ENCODE peak calls at places on chromosomes 5 and 9, in eight cellular contexts. M is K562, T is GM12891, O is transverse colon, W is HCT116, E is GM12892, B is GM12878, A is spleen. I is an unnamed sample.

GRCh38 chr5:154712518-154713437 is 42.4 kb upstream of the LARP1 start:
- DNase-seq in M (no peak), O (peak), E (no peak), T (no peak), W (peak), B (no peak), A (no peak), I (peak)

GRCh38 chr9:20552874-20553624 is 69.2 kb downstream of the MLLT3 start:
- DNase-seq in A (no peak), B (peak), W (no peak), O (no peak), E (no peak), T (no peak), M (no peak), I (no peak)

GRCh38 chr9:134317431-134318414 is 8.5 kb upstream of the RXRA start:
- DNase-seq in E (no peak), A (peak), B (no peak), W (no peak), T (no peak), M (no peak), O (no peak), I (peak)

GRCh38 chr5:176629853-176630680 is at the start of the genes EIF4E1B and SNCB:
- DNase-seq in B (no peak), A (peak), E (peak), W (no peak), M (peak), T (peak), O (no peak), I (no peak)

GRCh38 chr9:137028281-137029057 is 432 bp upstream of the ABCA2 start:
- DNase-seq in B (no peak), E (peak), O (peak), A (peak), W (no peak), M (peak), T (peak), I (no peak)

GRCh38 chr9:127883959-127884358 is 6.5 kb upstream of the AK1 start:
- DNase-seq in A (no peak), O (no peak), M (no peak), W (no peak), E (no peak), T (no peak), B (no peak), I (no peak)

GRCh38 chr5:126888180-126888579 is 111.2 kb downstream of the LMNB1 start:
- DNase-seq in A (no peak), E (no peak), B (no peak), O (no peak), M (no peak), T (no peak), W (no peak), I (no peak)

GRCh38 chr9:81393985-81394811 is 295.1 kb downstream of the TLE1 start:
- DNase-seq in M (no peak), W (no peak), T (no peak), O (no peak), A (no peak), E (no peak), B (no peak), I (peak)

GRCh38 chr9:135156525-135157510 is 69.3 kb downstream of the OLFM1 start:
- DNase-seq in B (no peak), O (peak), E (peak), A (no peak), W (peak), M (peak), T (no peak), I (no peak)

GRCh38 chr5:40736103-40736875 is 19.5 kb downstream of the TTC33 start:
- DNase-seq in E (no peak), B (peak), O (no peak), T (no peak), A (no peak), W (peak), M (peak), I (no peak)

GRCh38 chr5:55593115-55593472 is 58.3 kb upstream of the PLPP1 start:
- DNase-seq in E (no peak), W (no peak), T (no peak), M (no peak), A (no peak), B (no peak), O (no peak), I (no peak)

GRCh38 chr9:132610661-132611060 is 28.3 kb downstream of the BARHL1 start:
- DNase-seq in T (no peak), M (no peak), A (no peak), B (no peak), W (no peak), O (no peak), E (no peak), I (no peak)

GRCh38 chr5:138470322-138471285 is 5.3 kb downstream of the EGR1 start:
- DNase-seq in B (no peak), W (peak), O (peak), T (no peak), E (no peak), M (no peak), A (no peak), I (no peak)

GRCh38 chr5:33162057-33162456 is 278.7 kb upstream of the TARS1 start:
- DNase-seq in M (no peak), T (no peak), O (no peak), A (no peak), W (no peak), B (no peak), E (no peak), I (no peak)

GRCh38 chr9:88476491-88477271 is 58.3 kb upstream of the NXNL2 start:
- DNase-seq in M (no peak), E (no peak), A (no peak), B (peak), W (no peak), O (no peak), T (no peak), I (no peak)

GRCh38 chr5:77168884-77169254 is 41.6 kb upstream of the PDE8B start:
- DNase-seq in M (peak), W (no peak), B (no peak), O (peak), T (no peak), E (no peak), A (no peak), I (no peak)

GRCh38 chr9:123353041-123353440 is 3.0 kb upstream of the CRB2 start:
- DNase-seq in A (no peak), O (no peak), T (no peak), W (no peak), E (no peak), B (no peak), M (no peak), I (no peak)

GRCh38 chr5:206406-206805 is 11.5 kb downstream of the CCDC127 start:
- DNase-seq in M (peak), T (peak), B (no peak), E (no peak), A (no peak), O (no peak), W (no peak), I (no peak)

GRCh38 chr5:81825237-81825636 is 74.3 kb upstream of the SSBP2 start:
- DNase-seq in E (no peak), M (no peak), O (peak), T (no peak), B (no peak), W (no peak), A (no peak), I (peak)

GRCh38 chr9:137787376-137787775 is 90.2 kb upstream of the CACNA1B start:
- DNase-seq in W (no peak), A (no peak), E (no peak), O (no peak), B (no peak), T (no peak), M (no peak), I (peak)

GRCh38 chr5:15267966-15268365 is 232.0 kb upstream of the FBXL7 start:
- DNase-seq in T (no peak), E (no peak), M (no peak), A (no peak), B (no peak), W (no peak), O (no peak), I (no peak)

GRCh38 chr5:57405984-57406383 is 76.6 kb downstream of the ACTBL2 start:
- DNase-seq in B (no peak), A (no peak), M (no peak), E (no peak), O (no peak), W (no peak), T (no peak), I (no peak)

GRCh38 chr5:151123897-151124751 is 33.5 kb downstream of the ANXA6 start:
- DNase-seq in M (no peak), O (peak), W (no peak), B (peak), E (peak), T (peak), A (peak), I (peak)

GRCh38 chr9:33903157-33903780 is 86.3 kb downstream of the UBE2R2 start:
- DNase-seq in W (no peak), A (no peak), B (no peak), O (no peak), T (no peak), M (no peak), E (no peak), I (no peak)

GRCh38 chr5:71483355-71483754 is 27.9 kb downstream of the BDP1 start:
- DNase-seq in A (no peak), E (no peak), O (no peak), W (peak), T (no peak), B (no peak), M (no peak), I (no peak)

GRCh38 chr5:132456553-132457361 is 33.8 kb downstream of the IRF1 start:
- DNase-seq in O (peak), A (peak), T (no peak), M (no peak), W (no peak), B (peak), E (no peak), I (no peak)

GRCh38 chr5:175678074-175678473 is 20.2 kb downstream of the HRH2 start:
- DNase-seq in B (no peak), A (no peak), W (no peak), O (no peak), M (no peak), T (no peak), E (no peak), I (no peak)

GRCh38 chr5:122726990-122727616 is 47.8 kb upstream of the SNX2 start:
- DNase-seq in E (no peak), M (no peak), B (peak), A (no peak), T (no peak), W (peak), O (no peak), I (no peak)

GRCh38 chr9:121288874-121289553 is 21.1 kb downstream of the GSN start:
- DNase-seq in B (no peak), T (no peak), O (peak), E (no peak), A (peak), M (no peak), W (no peak), I (peak)

GRCh38 chr9:97557606-97558095 is 56.2 kb downstream of the TMOD1 start:
- DNase-seq in W (no peak), M (no peak), A (peak), B (no peak), O (peak), T (no peak), E (no peak), I (peak)

GRCh38 chr9:131872006-131872405 is 132.1 kb upstream of the RAPGEF1 start:
- DNase-seq in O (no peak), A (peak), B (no peak), W (no peak), E (no peak), T (no peak), M (peak), I (no peak)

GRCh38 chr5:127031147-127031862 is 947 bp upstream of the MARCHF3 start:
- DNase-seq in T (peak), E (peak), W (no peak), O (no peak), B (no peak), M (no peak), A (peak), I (no peak)

GRCh38 chr9:35553670-35554543 is 51.2 kb upstream of the TESK1 start:
- DNase-seq in W (peak), O (peak), E (no peak), A (no peak), M (peak), T (peak), B (peak), I (peak)

GRCh38 chr5:98104454-98105188 is 668.8 kb upstream of the RGMB start:
- DNase-seq in W (no peak), B (no peak), M (no peak), T (no peak), E (no peak), O (no peak), A (no peak), I (no peak)

GRCh38 chr5:90518666-90519065 is 10.7 kb downstream of the LYSMD3 start:
- DNase-seq in T (no peak), B (no peak), A (no peak), M (no peak), E (no peak), W (no peak), O (no peak), I (no peak)
- TF ChIP-seq POLR2AphosphoS5 in T (no peak), B (no peak), A (no peak), M (no peak), E (no peak), W (no peak), O (no peak), I (no peak)

DNA sequence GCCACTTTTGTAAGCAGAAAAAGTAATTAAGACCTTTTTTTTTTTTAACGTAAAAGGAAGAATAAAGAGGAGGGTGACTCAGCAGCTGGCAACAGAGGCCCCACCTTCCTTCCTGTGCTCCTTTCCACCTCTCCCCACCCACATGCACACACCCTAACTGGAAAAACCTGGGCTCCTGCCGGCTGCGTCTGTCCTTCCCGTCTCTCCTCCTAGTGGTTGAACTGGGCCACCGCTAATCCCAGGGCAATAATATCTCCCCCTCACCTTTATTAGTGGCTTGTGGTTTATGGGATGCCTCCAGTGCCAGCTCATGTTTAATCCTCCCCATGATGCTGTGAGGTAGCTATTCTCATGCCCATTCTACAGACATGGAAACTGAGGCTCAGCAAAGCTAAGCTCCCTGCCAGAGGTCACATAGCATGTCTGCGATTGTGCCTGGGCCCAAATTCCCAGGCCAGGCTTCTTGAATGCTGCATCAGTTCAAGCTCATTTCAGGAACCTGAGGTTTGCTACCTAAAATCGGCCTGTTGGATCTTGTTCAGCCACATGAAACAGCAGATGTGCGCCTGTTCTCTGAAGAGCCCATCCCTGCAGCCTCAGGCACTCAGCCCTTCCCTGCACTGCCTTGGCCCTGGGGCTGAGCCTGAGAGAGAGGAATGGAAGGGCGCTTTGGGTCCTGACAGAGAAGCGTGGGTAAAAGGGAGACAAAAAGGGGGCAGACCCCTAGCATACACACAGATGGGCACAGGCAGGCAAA is 61.0 kb upstream of the IL17B start:
- DNase-seq in T (no peak), A (no peak), O (peak), M (peak), B (no peak), W (peak), E (no peak), I (no peak)
- TF ChIP-seq POLR2AphosphoS5 in T (no peak), A (no peak), O (peak), M (peak), B (no peak), W (peak), E (no peak), I (no peak)

GRCh38 chr5:35644543-35644942 is 26.9 kb downstream of the SPEF2 start:
- DNase-seq in W (no peak), O (no peak), B (no peak), T (no peak), A (no peak), E (no peak), M (no peak), I (no peak)

GRCh38 chr5:35651002-35651756 is 33.5 kb downstream of the SPEF2 start:
- DNase-seq in B (no peak), T (peak), A (no peak), M (no peak), W (peak), O (peak), E (no peak), I (no peak)

GRCh38 chr5:35647128-35647527 is 29.5 kb downstream of the SPEF2 start:
- DNase-seq in A (no peak), M (no peak), E (no peak), B (no peak), O (no peak), T (no peak), W (no peak), I (no peak)

GRCh38 chr5:35647712-35648111 is 30.0 kb downstream of the SPEF2 start:
- DNase-seq in W (no peak), M (no peak), B (no peak), O (no peak), A (no peak), E (no peak), T (no peak), I (no peak)
- TF ChIP-seq POLR2AphosphoS5 in W (no peak), M (no peak), B (no peak), O (no peak), A (no peak), E (no peak), T (no peak), I (no peak)

GRCh38 chr9:74952281-74953151 is at the start of gene C9orf40:
- DNase-seq in T (peak), W (peak), A (peak), E (peak), O (peak), B (peak), M (peak), I (peak)
- TF ChIP-seq POLR2AphosphoS5 in T (peak), W (peak), A (peak), E (peak), O (peak), B (peak), M (peak), I (peak)

GRCh38 chr9:9771314-9771713 is 841.5 kb downstream of the PTPRD start:
- DNase-seq in W (no peak), B (no peak), M (no peak), T (no peak), O (no peak), A (no peak), E (no peak), I (no peak)
- TF ChIP-seq POLR2AphosphoS5 in W (no peak), B (no peak), M (no peak), T (no peak), O (no peak), A (no peak), E (no peak), I (no peak)

GRCh38 chr9:114893622-114894021 is 36.8 kb downstream of the TNFSF8 start:
- DNase-seq in M (no peak), O (no peak), A (no peak), W (no peak), T (no peak), E (no peak), B (no peak), I (no peak)

GRCh38 chr9:114895605-114896004 is 34.8 kb downstream of the TNFSF8 start:
- DNase-seq in E (no peak), T (no peak), A (no peak), B (no peak), W (no peak), M (no peak), O (no peak), I (no peak)

GRCh38 chr9:114894206-114894605 is 36.2 kb downstream of the TNFSF8 start:
- DNase-seq in E (no peak), A (no peak), B (no peak), W (no peak), T (no peak), O (no peak), M (no peak), I (no peak)

GRCh38 chr9:114896344-114896743 is 34.0 kb downstream of the TNFSF8 start:
- DNase-seq in E (no peak), A (no peak), B (no peak), T (no peak), W (no peak), O (no peak), M (no peak), I (no peak)

GRCh38 chr9:114894801-114895433 is 35.5 kb downstream of the TNFSF8 start:
- DNase-seq in W (no peak), M (no peak), A (no peak), T (no peak), E (no peak), B (no peak), O (no peak), I (no peak)
- TF ChIP-seq POLR2AphosphoS5 in W (no peak), M (no peak), A (no peak), T (no peak), E (no peak), B (no peak), O (peak), I (peak)

GRCh38 chr9:110923601-110924000 is 114.7 kb downstream of the LPAR1 start:
- DNase-seq in M (no peak), A (no peak), E (no peak), W (no peak), T (no peak), B (no peak), O (no peak), I (no peak)

GRCh38 chr9:110922145-110922544 is 116.1 kb downstream of the LPAR1 start:
- DNase-seq in W (no peak), B (no peak), A (no peak), T (no peak), O (no peak), E (no peak), M (no peak), I (no peak)

GRCh38 chr9:110919055-110919445 is 119.2 kb downstream of the LPAR1 start:
- DNase-seq in B (no peak), A (no peak), E (no peak), W (no peak), O (no peak), M (no peak), T (no peak), I (no peak)

GRCh38 chr9:110919609-110920008 is 118.7 kb downstream of the LPAR1 start:
- DNase-seq in T (no peak), E (no peak), W (no peak), B (no peak), O (no peak), M (no peak), A (no peak), I (no peak)

DNA sequence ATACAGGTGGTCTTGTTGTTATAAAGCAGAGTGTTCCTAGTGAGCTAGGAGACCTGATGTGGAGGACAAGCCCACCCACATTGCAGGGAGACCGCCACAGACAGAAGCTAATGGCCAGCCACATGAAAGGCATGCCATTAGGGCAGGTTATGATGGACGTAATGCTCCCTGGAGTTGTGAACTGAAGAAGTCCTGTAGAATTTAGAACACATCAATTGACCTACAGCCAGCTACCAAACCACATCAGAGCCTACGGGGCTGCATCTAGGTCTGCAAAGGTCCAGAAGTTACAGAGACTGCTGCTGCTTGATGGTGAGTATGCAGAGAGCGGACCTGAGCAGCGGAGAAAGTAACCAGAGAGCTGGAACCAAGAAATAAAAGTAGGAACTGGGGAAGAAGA is 116.6 kb downstream of the LPAR1 start:
- DNase-seq in T (no peak), O (no peak), M (no peak), W (no peak), E (no peak), B (no peak), A (no peak), I (no peak)
- TF ChIP-seq POLR2AphosphoS5 in T (no peak), O (no peak), M (no peak), W (no peak), E (no peak), B (no peak), A (no peak), I (no peak)